ENCODE peak calls at places on chromosomes 13 and 19, in ten cellular contexts. W is fibroblast of pulmonary artery; Y is AG10803; C is 8988T; O is fibroblast of the aortic adventitia; E is posterior cingulate gyrus; D is stimulated activated naive B cell treated with anti-CD40 and anti-IgM and Interleukin-4, amounts not matched to agents 10 μg/mL and 1 μg/mL and 100 μg/mL, for 72 hours; U is GM20000; K is stimulated activated CD8-positive, alpha-beta memory T cell treated with anti-CD3 and anti-CD28 coated beads, Interleukin-4, amount 100 ng/mL, for 48 hours; X is endothelial cell. H is an unnamed sample.

GRCh38 chr13:66665991-66666390 is 564.1 kb downstream of the PCDH9 start:
- DNase-seq in C (no peak), E (peak; percentile 90), U (no peak), W (peak; percentile 78), Y (peak; percentile 81), O (peak; percentile 66), K (no peak), D (no peak), X (peak; percentile 7), H (no peak)

GRCh38 chr13:82615043-82615442 is 1267.2 kb downstream of the SLITRK1 start:
- DNase-seq in O (no peak), X (no peak), E (no peak), D (no peak), W (no peak), Y (no peak), U (no peak), C (no peak), K (no peak), H (no peak)

GRCh38 chr13:25738342-25738771 is 313.5 kb downstream of the SHISA2 start:
- DNase-seq in Y (peak; percentile 25), U (no peak), E (no peak), D (no peak), W (peak; percentile 25), K (no peak), O (peak; percentile 19), C (no peak), X (no peak), H (no peak)

GRCh38 chr13:71712988-71713653 is 153.9 kb downstream of the DACH1 start:
- DNase-seq in Y (no peak), K (no peak), X (peak; percentile 31), C (no peak), E (no peak), U (no peak), O (no peak), D (no peak), W (peak; percentile 45), H (no peak)

GRCh38 chr13:110976785-110977184 is 61.9 kb upstream of the ANKRD10 start:
- DNase-seq in O (peak; percentile 53), E (no peak), C (no peak), U (no peak), W (no peak), K (no peak), Y (no peak), D (no peak), X (no peak), H (no peak)

GRCh38 chr13:48068952-48069351 is 26.0 kb downstream of the MED4 start:
- DNase-seq in K (no peak), E (no peak), Y (no peak), D (no peak), O (peak; percentile 8), X (no peak), U (no peak), W (no peak), C (no peak), H (no peak)

GRCh38 chr19:30873691-30874090 is 475.5 kb downstream of the TSHZ3 start:
- DNase-seq in Y (no peak), D (no peak), C (no peak), K (no peak), X (no peak), O (no peak), E (peak; percentile 67), W (no peak), U (no peak), H (no peak)

GRCh38 chr13:41456768-41457588 is at the start of gene RGCC:
- DNase-seq in W (peak; percentile 55), K (peak; percentile 96), E (peak; percentile 97), Y (peak; percentile 60), X (peak; percentile 62), U (peak; percentile 91), C (peak; percentile 73), O (no peak), D (peak; percentile 80), H (peak; percentile 75)

GRCh38 chr19:35023428-35023827 is 6.8 kb upstream of the SCN1B start:
- DNase-seq in Y (no peak), X (no peak), O (no peak), K (no peak), C (no peak), W (no peak), U (no peak), E (no peak), D (no peak), H (no peak)